ENCODE peak calls at places on chromosome 14, in nine cellular contexts. V is activated CD4-positive, alpha-beta T cell treated with anti-CD3 and anti-CD28 coated beads, Interleukin-2, amount 10 ng/mL, durations not matched to agents 24 days and 14 days; H is pulmonary artery endothelial cell; E is left ventricle myocardium inferior; M is GM23338; R is right atrium auricular region; Y is NCI-H1105; T is stimulated activated CD8-positive, alpha-beta memory T cell treated with anti-CD3 and anti-CD28 coated beads, Interleukin-15, amount 100 ng/mL, for 24 hours; C is occipital lobe. O is an unnamed sample.

GRCh38 chr14:67541448-67542387 is 8.6 kb downstream of the PLEKHH1 start:
- DNase-seq in V (no peak), H (no peak), E (no peak), M (peak), R (no peak), Y (no peak), T (no peak), C (no peak), O (no peak)

GRCh38 chr14:53670701-53671100 is 285.9 kb downstream of the BMP4 start:
- DNase-seq in V (no peak), H (no peak), E (no peak), M (no peak), R (no peak), Y (no peak), T (no peak), C (no peak), O (no peak)

GRCh38 chr14:84826349-84826748 is 703.6 kb upstream of the FLRT2 start:
- DNase-seq in V (no peak), H (no peak), E (no peak), M (no peak), R (no peak), Y (no peak), T (no peak), C (no peak), O (no peak)

GRCh38 chr14:102187583-102188001 is 47.9 kb downstream of the WDR20 start:
- DNase-seq in V (no peak), H (no peak), E (no peak), M (no peak), R (no peak), Y (no peak), T (no peak), C (no peak), O (no peak)

GRCh38 chr14:99841436-99842071 is 48.3 kb downstream of the EML1 start:
- DNase-seq in V (no peak), H (no peak), E (no peak), M (no peak), R (no peak), Y (no peak), T (no peak), C (no peak), O (no peak)

GRCh38 chr14:92690171-92691011 is 58.0 kb downstream of the LGMN start:
- DNase-seq in V (no peak), H (no peak), E (no peak), M (peak), R (no peak), Y (peak), T (no peak), C (no peak), O (no peak)

GRCh38 chr14:58238252-58239247 is 6.1 kb upstream of the PSMA3 start:
- DNase-seq in V (peak), H (no peak), E (no peak), M (peak), R (no peak), Y (no peak), T (no peak), C (no peak), O (no peak)

GRCh38 chr14:33282811-33283210 is 344.1 kb downstream of the NPAS3 start:
- DNase-seq in V (no peak), H (no peak), E (no peak), M (no peak), R (no peak), Y (no peak), T (no peak), C (no peak), O (no peak)

GRCh38 chr14:99928963-99929362 is 135.8 kb downstream of the EML1 start:
- DNase-seq in V (no peak), H (no peak), E (no peak), M (no peak), R (no peak), Y (no peak), T (no peak), C (no peak), O (no peak)

GRCh38 chr14:56821177-56821576 is 10.9 kb upstream of the OTX2 start:
- DNase-seq in V (no peak), H (no peak), E (no peak), M (no peak), R (no peak), Y (no peak), T (no peak), C (no peak), O (no peak)